ENCODE peak calls at places on chromosomes 12 and 14, in ten cellular contexts. P, J, Z, R, X, I, S, V, U and O are unnamed samples.

GRCh38 chr14:51872396-51872795 is 12.0 kb downstream of the GNG2 start:
- ATAC-seq in X (no peak), R (no peak), V (no peak), P (no peak), U (peak; percentile 49), S (no peak), Z (no peak), J (no peak), I (no peak), O (no peak)

GRCh38 chr12:104534162-104534856 is 77.6 kb downstream of the CHST11 start:
- ATAC-seq in U (no peak), P (no peak), S (no peak), V (no peak), X (no peak), Z (peak; percentile 77), I (no peak), R (no peak), J (no peak), O (no peak)

GRCh38 chr12:77153706-77154105 is 88.3 kb upstream of the E2F7 start:
- ATAC-seq in X (no peak), P (no peak), V (no peak), I (no peak), J (no peak), R (no peak), U (no peak), S (no peak), Z (no peak), O (no peak)

GRCh38 chr14:106058342-106058741 is 532.0 kb downstream of the TMEM121 start:
- ATAC-seq in U (no peak), I (peak; percentile 73), S (no peak), V (no peak), J (no peak), Z (no peak), X (no peak), P (no peak), R (no peak), O (no peak)

GRCh38 chr12:124804011-124804621 is 59.5 kb downstream of the SCARB1 start:
- ATAC-seq in V (peak; percentile 64), P (no peak), R (peak; percentile 15), I (no peak), X (peak; percentile 56), U (peak; percentile 78), J (peak; percentile 63), S (peak; percentile 96), Z (peak; percentile 41), O (no peak)

GRCh38 chr12:59234391-59234790 is 314.1 kb upstream of the LRIG3 start:
- ATAC-seq in V (no peak), J (no peak), I (no peak), Z (no peak), S (no peak), U (no peak), X (no peak), R (no peak), P (no peak), O (no peak)

GRCh38 chr12:120481022-120481767 is 11.6 kb upstream of the SRSF9 start:
- ATAC-seq in S (no peak), R (peak; percentile 36), X (no peak), J (no peak), Z (no peak), U (no peak), I (no peak), P (peak; percentile 82), V (no peak), O (no peak)

GRCh38 chr12:54126696-54127537 is 61.9 kb downstream of the SMUG1 start:
- ATAC-seq in Z (peak; percentile 51), U (peak; percentile 93), V (peak; percentile 80), I (peak; percentile 21), P (no peak), R (no peak), J (peak; percentile 85), S (no peak), X (peak; percentile 93), O (peak; percentile 34)

GRCh38 chr12:101763246-101763931 is 24.1 kb upstream of the SYCP3 start:
- ATAC-seq in R (no peak), U (peak; percentile 81), Z (no peak), P (no peak), S (no peak), I (no peak), V (peak; percentile 53), J (peak; percentile 38), X (peak; percentile 68), O (peak; percentile 39)

GRCh38 chr12:131074221-131075083 is 120.7 kb downstream of the ADGRD1 start:
- ATAC-seq in I (peak; percentile 17), V (peak; percentile 91), U (peak; percentile 95), X (peak; percentile 51), R (peak; percentile 31), Z (peak; percentile 68), P (no peak), S (no peak), J (no peak), O (peak; percentile 34)

GRCh38 chr12:96220902-96221301 is 26.7 kb downstream of the ELK3 start:
- ATAC-seq in V (peak; percentile 90), R (no peak), S (no peak), J (peak; percentile 22), U (no peak), P (no peak), Z (no peak), I (no peak), X (peak; percentile 93), O (no peak)

GRCh38 chr14:89658977-89659670 is 242.1 kb upstream of the FOXN3 start:
- ATAC-seq in I (peak; percentile 32), R (no peak), U (no peak), V (peak; percentile 59), J (no peak), P (no peak), S (no peak), X (peak; percentile 62), Z (peak; percentile 30), O (peak; percentile 20)

GRCh38 chr12:124555168-124555928 is 12.1 kb downstream of the NCOR2 start:
- ATAC-seq in J (no peak), R (no peak), Z (no peak), V (no peak), X (no peak), S (no peak), U (no peak), P (no peak), I (no peak), O (no peak)

GRCh38 chr12:93727195-93727811 is 50.1 kb downstream of the CRADD start:
- ATAC-seq in I (no peak), X (peak; percentile 55), S (no peak), U (peak; percentile 61), Z (peak; percentile 49), R (no peak), J (no peak), P (no peak), V (peak; percentile 75), O (no peak)

GRCh38 chr12:65664715-65665250 is 159.5 kb upstream of the HMGA2 start:
- ATAC-seq in R (no peak), I (peak; percentile 17), S (no peak), V (no peak), P (no peak), U (no peak), J (no peak), X (no peak), Z (no peak), O (no peak)